ENCODE peak calls at places on chromosome 5, in seven cellular contexts. T is ovary, L is choroid plexus epithelial cell, E is GM06990, C is osteocyte, P is left ventricle myocardium inferior, H is neural crest cell. F is an unnamed sample.

GRCh38 chr5:37730896-37731455 is 108.9 kb downstream of the GDNF start:
- DNase-seq in H (no peak), P (no peak), T (no peak), C (no peak), L (peak), E (no peak), F (no peak)

GRCh38 chr5:126446498-126447224 is 23.5 kb downstream of the GRAMD2B start:
- DNase-seq in C (no peak), P (no peak), T (no peak), L (peak), E (no peak), H (no peak), F (no peak)

GRCh38 chr5:38994329-38994927 is 79.8 kb downstream of the RICTOR start:
- DNase-seq in E (no peak), L (peak), H (no peak), P (no peak), C (no peak), T (peak), F (no peak)

GRCh38 chr5:756171-756570 is 28.4 kb downstream of the ZDHHC11B start:
- DNase-seq in E (no peak), C (peak), L (no peak), T (no peak), H (no peak), P (peak), F (peak)

GRCh38 chr5:4230531-4230904 is 634.9 kb downstream of the IRX1 start:
- DNase-seq in T (no peak), L (no peak), E (no peak), H (peak), P (no peak), C (no peak), F (no peak)

GRCh38 chr5:169637085-169637855 is at the start of gene DOCK2:
- DNase-seq in P (peak), H (no peak), L (no peak), T (no peak), C (no peak), E (peak), F (no peak)

GRCh38 chr5:127941646-127942045 is 141.9 kb upstream of the SLC12A2 start:
- DNase-seq in H (peak), C (no peak), T (no peak), E (no peak), P (no peak), L (peak), F (no peak)

GRCh38 chr5:162190-162564 is 29.1 kb upstream of the LRRC14B start:
- DNase-seq in E (no peak), T (no peak), C (no peak), L (no peak), H (no peak), P (no peak), F (no peak)

GRCh38 chr5:63145167-63145566 is 566.5 kb downstream of the LRRC70 start:
- DNase-seq in E (no peak), C (no peak), P (peak), T (no peak), L (no peak), H (no peak), F (no peak)

GRCh38 chr5:150401076-150401375 is 11.7 kb downstream of the CD74 start:
- DNase-seq in H (no peak), T (no peak), C (no peak), L (no peak), P (no peak), E (no peak), F (no peak)

GRCh38 chr5:10859393-10860195 is 98.6 kb upstream of the DAP start:
- DNase-seq in C (no peak), E (no peak), H (peak), T (no peak), L (no peak), P (no peak), F (no peak)

GRCh38 chr5:57504357-57504756 is 21.7 kb upstream of the ACTBL2 start:
- DNase-seq in C (no peak), T (no peak), H (no peak), E (no peak), L (no peak), P (no peak), F (no peak)

GRCh38 chr5:1380910-1381309 is 36.0 kb upstream of the CLPTM1L start:
- DNase-seq in L (no peak), E (no peak), H (no peak), C (no peak), P (no peak), T (no peak), F (no peak)

GRCh38 chr5:37723147-37723961 is 116.5 kb downstream of the GDNF start:
- DNase-seq in E (no peak), C (no peak), P (no peak), L (peak), H (peak), T (no peak), F (no peak)

GRCh38 chr5:175223336-175223735 is 220.6 kb downstream of the DRD1 start:
- DNase-seq in C (no peak), L (no peak), T (no peak), E (no peak), H (no peak), P (no peak), F (no peak)

GRCh38 chr5:36202521-36202961 is 39.2 kb downstream of the NADK2 start:
- DNase-seq in E (no peak), C (no peak), H (no peak), P (no peak), T (no peak), L (peak), F (no peak)

GRCh38 chr5:164073013-164073535 is 567.7 kb downstream of the MAT2B start:
- DNase-seq in C (no peak), T (no peak), L (peak), H (no peak), P (no peak), E (no peak), F (no peak)

GRCh38 chr5:150626853-150627276 is 13.6 kb upstream of the SYNPO start:
- DNase-seq in P (peak), T (peak), H (no peak), C (no peak), E (no peak), L (no peak), F (no peak)

GRCh38 chr5:10759111-10759510 is 1.9 kb downstream of the DAP start:
- DNase-seq in C (no peak), E (no peak), P (no peak), H (no peak), L (no peak), T (no peak), F (no peak)

GRCh38 chr5:30069441-30070263 is 1123.8 kb upstream of the CDH6 start:
- DNase-seq in L (no peak), P (peak), E (no peak), T (peak), H (no peak), C (no peak), F (no peak)

GRCh38 chr5:177309351-177310191 is 2.1 kb downstream of the MXD3 start:
- DNase-seq in T (peak), H (peak), P (peak), E (peak), C (no peak), L (peak), F (no peak)

GRCh38 chr5:17966636-17967402 is 332.6 kb downstream of the TAF11L14 start:
- DNase-seq in C (no peak), T (no peak), P (no peak), H (no peak), E (no peak), L (no peak), F (no peak)

GRCh38 chr5:66378407-66378806 is 217.8 kb upstream of the MAST4 start:
- DNase-seq in H (no peak), C (no peak), L (no peak), P (no peak), E (no peak), T (no peak), F (no peak)

GRCh38 chr5:122844136-122844915 is 1.1 kb upstream of the SNX24 start:
- DNase-seq in L (peak), C (no peak), T (no peak), P (no peak), E (no peak), H (no peak), F (no peak)

DNA sequence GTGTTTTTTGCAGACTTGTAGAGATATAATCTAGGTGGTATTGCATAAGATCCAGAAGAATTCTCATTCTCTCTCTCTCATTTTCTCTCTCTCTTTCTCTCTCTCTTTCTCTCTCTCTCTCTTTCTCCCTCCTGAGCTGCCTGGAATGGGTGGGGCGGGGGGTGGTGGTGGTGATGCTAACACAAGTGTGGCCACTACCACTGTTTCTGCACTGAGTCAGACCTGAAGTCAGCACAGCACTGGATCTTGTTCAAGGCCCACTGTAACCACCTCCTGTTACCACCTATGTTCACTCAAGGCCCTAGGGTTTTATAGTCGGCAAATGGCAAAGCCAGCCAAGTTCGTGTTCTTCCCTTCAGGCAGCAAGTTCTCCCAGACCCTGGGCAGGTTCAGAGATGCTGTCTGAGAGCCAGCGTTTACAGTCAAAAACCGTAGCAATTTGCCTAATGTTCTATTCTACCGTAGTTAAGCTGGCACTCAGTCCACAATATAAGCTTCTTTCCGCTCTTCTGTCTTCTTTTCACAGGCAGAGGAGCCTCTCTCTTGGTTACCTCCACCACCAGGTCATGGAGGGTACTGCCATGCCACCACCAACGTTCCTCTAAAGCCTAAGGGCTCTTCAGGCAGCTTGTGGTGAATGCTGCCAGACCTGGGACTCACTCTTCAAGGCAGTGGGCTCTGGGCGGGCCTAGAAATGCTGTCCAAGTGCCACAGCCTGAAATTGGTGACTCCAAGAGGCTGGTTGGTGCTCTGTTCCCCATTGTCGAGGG is 235.7 kb upstream of the PRR16 start:
- DNase-seq in C (no peak), H (no peak), L (no peak), T (no peak), E (no peak), P (no peak), F (no peak)
- TF ChIP-seq CTCF in C (no peak), H (no peak), L (no peak), T (no peak), E (peak), P (no peak), F (peak)

DNA sequence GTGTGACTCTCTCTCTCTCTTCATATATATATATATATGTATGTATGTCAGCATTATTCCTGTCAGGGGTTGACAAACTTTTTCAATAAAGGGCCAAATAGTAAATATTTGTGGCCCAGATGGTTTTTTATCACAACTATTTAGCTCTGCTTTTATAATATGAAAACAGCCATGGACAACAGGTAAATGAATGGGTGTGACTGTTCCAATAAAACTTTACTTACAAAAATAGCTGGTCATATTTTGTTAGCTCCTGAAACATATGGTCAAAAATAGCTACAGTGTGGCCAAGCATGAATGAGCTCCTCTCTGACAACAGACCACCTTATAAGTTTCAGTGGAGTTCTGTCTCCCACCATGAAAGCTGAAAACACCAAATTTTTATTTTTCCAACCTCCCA is 21.6 kb downstream of the RAPGEF6 start:
- DNase-seq in C (no peak), E (no peak), T (no peak), P (no peak), L (no peak), H (no peak), F (no peak)
- TF ChIP-seq CTCF in C (no peak), E (no peak), T (no peak), P (no peak), L (no peak), H (no peak), F (no peak)

DNA sequence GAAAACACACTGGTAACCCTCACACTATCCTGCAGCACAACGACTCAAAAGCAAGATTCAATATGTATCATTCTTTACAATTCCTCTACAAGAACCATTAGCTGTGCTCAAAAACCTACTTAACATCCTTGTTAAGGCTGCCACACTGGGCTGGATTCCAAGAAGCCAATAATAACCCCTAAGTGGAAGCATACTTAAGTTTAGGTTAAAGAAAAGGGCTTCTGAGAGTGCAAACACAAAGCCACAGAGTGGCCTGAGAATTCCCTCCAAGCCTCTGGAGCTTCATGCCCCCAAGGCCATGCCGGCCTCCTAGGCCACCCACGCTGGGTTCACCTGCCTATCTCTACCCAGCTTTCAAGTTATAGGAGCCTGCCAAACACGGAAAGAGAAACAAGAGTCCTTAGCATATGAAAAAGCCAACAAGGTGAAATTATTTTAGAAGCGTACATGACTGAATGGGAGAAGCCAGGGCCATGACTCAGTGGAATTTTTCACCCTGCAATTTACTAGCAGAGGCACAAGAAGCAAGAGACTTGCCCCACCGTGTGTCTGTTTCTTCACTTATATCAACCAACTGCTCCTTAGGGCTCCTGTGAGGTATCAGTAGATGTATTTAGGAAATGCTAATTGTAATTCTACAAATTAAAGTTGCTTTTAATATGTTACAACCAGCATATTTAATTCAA is 293.0 kb downstream of the SPOCK1 start:
- DNase-seq in T (no peak), P (no peak), E (no peak), C (no peak), H (no peak), L (no peak), F (no peak)
- TF ChIP-seq CTCF in T (no peak), P (no peak), E (no peak), C (no peak), H (no peak), L (no peak), F (no peak)

GRCh38 chr5:135174315-135175096 is 140.5 kb upstream of the PITX1 start:
- DNase-seq in T (no peak), E (no peak), L (no peak), C (no peak), P (no peak), H (no peak), F (no peak)
- TF ChIP-seq CTCF in T (no peak), E (peak), L (peak), C (peak), P (no peak), H (peak), F (peak)

GRCh38 chr5:138068742-138069375 is 15.0 kb upstream of the WNT8A start:
- DNase-seq in T (peak), H (peak), C (peak), E (peak), P (peak), L (peak), F (no peak)

GRCh38 chr5:138064526-138064925 is 19.3 kb upstream of the WNT8A start:
- DNase-seq in T (no peak), P (no peak), L (peak), H (no peak), C (no peak), E (no peak), F (no peak)

DNA sequence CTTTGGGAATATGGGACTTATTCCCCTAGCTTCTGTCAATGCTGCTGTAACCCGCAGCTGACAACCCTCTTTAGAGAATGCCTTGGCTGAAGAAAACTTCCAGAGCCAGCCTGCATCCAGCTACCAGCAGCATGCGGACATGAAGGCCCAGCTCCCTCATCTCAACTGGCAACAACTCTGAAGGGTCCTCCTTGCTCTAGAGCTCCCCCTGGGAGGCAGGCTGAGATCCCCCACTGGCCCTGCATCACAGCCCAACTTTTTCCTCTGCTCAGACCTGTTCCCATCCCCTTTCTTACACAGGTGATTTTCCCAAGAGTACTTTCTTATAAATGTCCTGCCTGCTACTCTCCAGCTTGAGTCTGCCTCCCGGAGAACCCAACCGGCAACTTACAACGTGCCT is 18.7 kb upstream of the WNT8A start:
- DNase-seq in H (no peak), L (no peak), T (no peak), E (no peak), C (no peak), P (no peak), F (no peak)
- TF ChIP-seq CTCF in H (peak), L (peak), T (no peak), E (peak), C (peak), P (peak), F (peak)

GRCh38 chr5:2754621-2755370 is 3.3 kb upstream of the IRX2 start:
- DNase-seq in E (no peak), P (no peak), H (peak), C (no peak), T (no peak), L (no peak), F (no peak)
- TF ChIP-seq CTCF in E (no peak), P (peak), H (peak), C (peak), T (no peak), L (no peak), F (peak)

GRCh38 chr5:125277494-125278154 is 531.2 kb upstream of the ZNF608 start:
- DNase-seq in H (no peak), L (peak), C (no peak), T (no peak), P (no peak), E (no peak), F (no peak)
- TF ChIP-seq CTCF in H (no peak), L (no peak), C (no peak), T (no peak), P (no peak), E (no peak), F (no peak)

DNA sequence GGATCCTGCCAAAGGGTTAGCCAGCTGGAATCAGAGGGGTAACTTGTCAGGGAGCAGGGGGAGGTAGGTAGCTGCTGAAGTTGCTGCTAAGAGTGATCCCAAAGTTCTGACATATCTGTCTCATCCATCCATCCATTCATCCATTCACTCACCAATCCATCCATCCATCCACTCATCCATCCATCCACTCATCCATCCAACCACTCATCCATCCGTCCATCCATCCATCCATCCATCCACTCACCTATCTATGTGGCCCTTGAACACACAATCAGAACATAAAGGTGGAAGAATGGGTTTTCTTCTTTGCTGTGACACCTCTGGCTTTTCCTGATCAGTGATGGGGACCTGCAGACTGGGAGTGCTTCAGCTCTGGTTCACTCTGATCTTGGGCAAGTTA is 3.0 kb upstream of the C5orf52 start:
- DNase-seq in C (peak), L (no peak), P (no peak), H (no peak), E (no peak), T (no peak), F (no peak)
- TF ChIP-seq CTCF in C (no peak), L (no peak), P (no peak), H (no peak), E (no peak), T (no peak), F (no peak)